ENCODE peak calls at places on chromosomes 16 and 17, in eight cellular contexts. P is prostate gland, Q is heart left ventricle, K is WERI-Rb-1, G is transverse colon, C is IMR-90, J is thoracic aorta, H is kidney. F is an unnamed sample.

GRCh38 chr17:5780476-5780875 is 196.2 kb upstream of the NLRP1 start:
- DNase-seq in P (no peak), G (no peak), C (peak; percentile 79), Q (no peak), K (no peak), H (no peak), J (no peak), F (no peak)

GRCh38 chr16:2532494-2533141 is 1.4 kb upstream of the CEMP1 start:
- DNase-seq in K (peak; percentile 76), J (no peak), P (peak; percentile 88), G (peak; percentile 91), H (peak; percentile 93), Q (peak; percentile 55), C (peak; percentile 34), F (no peak)

GRCh38 chr17:28612531-28612930 is 1.5 kb downstream of the RSKR start:
- DNase-seq in P (no peak), J (no peak), Q (no peak), H (no peak), G (no peak), C (no peak), K (no peak), F (no peak)

GRCh38 chr17:62705116-62705515 is 77.6 kb downstream of the MRC2 start:
- DNase-seq in Q (peak; percentile 54), P (no peak), H (no peak), J (no peak), G (no peak), C (no peak), K (no peak), F (no peak)

GRCh38 chr17:62664336-62665120 is 37.1 kb downstream of the MRC2 start:
- DNase-seq in C (no peak), K (no peak), H (no peak), P (no peak), Q (no peak), J (no peak), G (no peak), F (no peak)

GRCh38 chr17:64741924-64742670 is 80.0 kb upstream of the SMURF2 start:
- DNase-seq in P (no peak), G (peak; percentile 16), Q (peak; percentile 43), H (no peak), J (no peak), K (no peak), C (peak; percentile 81), F (peak; percentile 45)

GRCh38 chr16:48300391-48300856 is 53.1 kb upstream of the ABCC11 start:
- DNase-seq in K (no peak), C (peak; percentile 88), Q (no peak), J (no peak), H (no peak), P (no peak), G (no peak), F (peak; percentile 60)

GRCh38 chr17:82107341-82107860 is 9.4 kb upstream of the FASN start:
- DNase-seq in Q (no peak), J (no peak), P (no peak), K (peak; percentile 61), G (no peak), C (no peak), H (peak; percentile 72), F (no peak)

GRCh38 chr17:77474292-77474988 is 333.7 kb downstream of the SEC14L1 start:
- DNase-seq in G (no peak), H (no peak), K (no peak), Q (no peak), J (no peak), P (no peak), C (peak; percentile 41), F (no peak)

GRCh38 chr16:81723098-81723723 is 55.9 kb upstream of the PLCG2 start:
- DNase-seq in J (no peak), K (peak; percentile 22), Q (peak; percentile 51), C (peak; percentile 80), P (peak; percentile 82), G (no peak), H (peak; percentile 9), F (no peak)

GRCh38 chr16:51968756-51969155 is 578.2 kb downstream of the TOX3 start:
- DNase-seq in K (no peak), Q (no peak), J (no peak), C (peak; percentile 63), H (no peak), P (no peak), G (no peak), F (no peak)

GRCh38 chr17:49514374-49514738 is 19.3 kb downstream of the NGFR start:
- DNase-seq in K (peak; percentile 70), Q (no peak), P (no peak), J (no peak), C (no peak), G (no peak), H (peak; percentile 50), F (no peak)

GRCh38 chr16:67926181-67926742 is 5.4 kb downstream of the CTRL start:
- DNase-seq in C (peak; percentile 30), G (no peak), P (peak; percentile 70), J (no peak), Q (no peak), H (no peak), K (no peak), F (no peak)

GRCh38 chr17:64621772-64622171 is 40.3 kb downstream of the SMURF2 start:
- DNase-seq in H (no peak), Q (no peak), C (no peak), J (no peak), K (no peak), P (no peak), G (no peak), F (no peak)

GRCh38 chr17:10792156-10792555 is 11.7 kb downstream of the TMEM238L start:
- DNase-seq in P (no peak), H (peak; percentile 81), K (no peak), J (no peak), C (no peak), Q (no peak), G (peak; percentile 58), F (no peak)

GRCh38 chr16:58495861-58496331 is 4.0 kb upstream of the NDRG4 start:
- DNase-seq in P (no peak), K (no peak), G (no peak), J (no peak), Q (no peak), H (peak; percentile 59), C (no peak), F (no peak)

GRCh38 chr16:58493756-58494431 is 6.0 kb upstream of the NDRG4 start:
- DNase-seq in C (no peak), G (no peak), K (no peak), P (no peak), H (peak; percentile 44), Q (no peak), J (no peak), F (no peak)

GRCh38 chr16:58497468-58497867 is 2.5 kb upstream of the NDRG4 start:
- DNase-seq in K (no peak), P (no peak), G (no peak), C (no peak), Q (no peak), H (peak; percentile 15), J (no peak), F (no peak)

GRCh38 chr16:58492735-58493134 is 7.2 kb upstream of the NDRG4 start:
- DNase-seq in J (no peak), C (no peak), P (no peak), H (peak; percentile 16), G (no peak), K (no peak), Q (no peak), F (no peak)

DNA sequence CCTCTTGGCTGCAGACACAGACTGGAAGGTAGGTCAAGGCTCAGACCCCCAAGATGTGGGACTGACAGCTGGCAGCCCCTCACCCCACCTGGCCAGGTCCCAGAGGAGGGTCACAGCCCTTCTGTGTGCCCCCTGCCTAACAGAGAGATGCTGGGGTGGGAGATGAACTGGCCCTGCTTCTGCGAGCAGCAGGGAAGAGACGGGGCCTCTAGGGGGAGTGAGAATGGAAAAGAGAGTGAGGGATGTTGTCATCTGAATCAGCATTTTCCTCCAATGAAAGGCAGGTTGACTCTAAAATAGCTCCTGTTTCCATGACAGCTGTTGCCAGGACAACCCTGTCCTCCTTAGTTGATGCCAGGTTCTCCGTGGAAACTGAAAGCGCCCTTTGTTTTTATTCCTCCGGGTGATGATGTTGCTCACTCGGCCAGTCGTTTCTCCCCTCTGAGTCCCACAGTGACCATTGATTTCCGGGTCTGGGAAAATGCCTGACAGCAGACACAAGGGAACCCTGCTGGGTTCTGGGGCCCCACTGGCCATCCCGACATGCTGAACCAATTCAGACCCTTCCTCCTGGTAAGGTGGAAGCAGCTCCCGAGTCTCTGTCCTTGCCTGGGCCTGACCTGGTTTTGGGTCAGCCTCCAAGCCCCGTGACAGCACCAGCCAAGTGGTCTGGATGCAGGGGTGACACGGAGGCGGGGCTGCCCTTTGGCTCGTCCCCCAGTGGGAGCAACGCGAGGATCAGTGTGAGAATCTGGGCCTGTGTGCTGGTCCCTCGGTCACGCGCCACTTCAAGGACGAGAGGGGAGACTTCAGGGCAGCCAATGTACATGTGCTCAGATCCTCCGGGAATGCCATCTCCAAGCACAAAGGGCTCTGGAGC is 4.7 kb upstream of the NDRG4 start:
- DNase-seq in C (peak; percentile 99), P (no peak), G (peak; percentile 43), K (peak; percentile 72), J (peak; percentile 47), Q (peak; percentile 91), H (peak; percentile 81), F (peak; percentile 93)
- H3K4me3 ChIP-seq in C (no peak overlapping the region), P (no peak overlapping the region), G (no peak overlapping the region), K (no peak overlapping the region), J (peak overlapping the region; percentile 41), Q (no peak overlapping the region), H (no peak overlapping the region), F (peak overlapping the region; percentile 31)

GRCh38 chr17:56624947-56625346 is 31.4 kb downstream of the NOG start:
- DNase-seq in K (no peak), P (no peak), G (no peak), J (no peak), C (no peak), H (no peak), Q (no peak), F (no peak)

GRCh38 chr17:56629450-56630187 is 36.1 kb downstream of the NOG start:
- DNase-seq in K (peak; percentile 45), J (no peak), Q (no peak), H (no peak), P (no peak), C (peak; percentile 37), G (no peak), F (peak; percentile 7)

GRCh38 chr17:56635640-56636039 is 42.1 kb downstream of the NOG start:
- DNase-seq in P (no peak), Q (no peak), J (no peak), C (no peak), H (no peak), G (no peak), K (no peak), F (no peak)

GRCh38 chr17:56633681-56634080 is 40.2 kb downstream of the NOG start:
- DNase-seq in C (no peak), Q (no peak), P (no peak), H (no peak), J (no peak), K (no peak), G (no peak), F (no peak)

GRCh38 chr17:56630202-56630601 is 36.7 kb downstream of the NOG start:
- DNase-seq in J (no peak), G (no peak), C (no peak), P (no peak), Q (no peak), K (no peak), H (no peak), F (no peak)
- TF ChIP-seq CTCF in J (no peak), G (no peak), C (no peak), P (no peak), Q (no peak), K (no peak), H (no peak), F (no peak)

GRCh38 chr16:88769617-88770458 is 15.2 kb downstream of the PIEZO1 start:
- DNase-seq in P (peak; percentile 82), J (no peak), Q (no peak), C (no peak), K (peak; percentile 76), G (peak; percentile 61), H (no peak), F (no peak)
- H3K4me3 ChIP-seq in P (no peak overlapping the region), J (no peak overlapping the region), Q (no peak overlapping the region), C (no peak overlapping the region), K (peak overlapping the region; percentile 30), G (peak overlapping the region; percentile 19), H (no peak overlapping the region), F (peak overlapping the region; percentile 25)

GRCh38 chr17:37490022-37490587 is 414 bp downstream of the DUSP14 start:
- DNase-seq in C (peak; percentile 45), Q (peak; percentile 62), H (peak; percentile 91), K (peak; percentile 72), P (peak; percentile 45), J (no peak), G (peak; percentile 61), F (no peak)
- TF ChIP-seq CTCF in C (peak; percentile 37), Q (no peak), H (peak; percentile 16), K (peak; percentile 20), P (no peak), J (no peak), G (no peak), F (peak; percentile 11)

F was measured in AG04450.